ENCODE peak calls at places on chromosomes 13 and 19, in eight cellular contexts. E is Daoy; W is H54; Q is iris pigment epithelial cell; Y is breast epithelium; K is stimulated activated effector memory CD8-positive, alpha-beta T cell treated with anti-CD3 and anti-CD28 coated beads, Interleukin-12 subunit alpha, Interleukin-12 subunit beta, amount 100 ng/mL, for 72 hours; O is glutamatergic neuron; S is activated T-helper 1 cell treated with Interleukin-2 at 50 U/mL for 16 hours. V is an unnamed sample.

GRCh38 chr13:79451500-79451962 is 29.4 kb upstream of the NDFIP2 start:
- DNase-seq in E (peak; percentile 93), W (peak; percentile 32), Q (peak; percentile 98), Y (no peak), K (peak; percentile 70), O (no peak), S (peak; percentile 69), V (peak; percentile 95)

GRCh38 chr13:75769141-75769905 is 133.2 kb downstream of the LMO7 start:
- DNase-seq in E (no peak), W (no peak), Q (no peak), Y (no peak), K (no peak), O (no peak), S (no peak), V (peak; percentile 77)

GRCh38 chr13:51704399-51705306 is 99.3 kb downstream of the DHRS12 start:
- DNase-seq in E (no peak), W (no peak), Q (no peak), Y (no peak), K (no peak), O (no peak), S (no peak), V (no peak)

GRCh38 chr13:114077938-114078335 is 54.5 kb downstream of the RASA3 start:
- DNase-seq in E (no peak), W (no peak), Q (peak; percentile 64), Y (no peak), K (no peak), O (peak; percentile 60), S (no peak), V (peak; percentile 79)

GRCh38 chr13:48258002-48258401 is 25.0 kb downstream of the ITM2B start:
- DNase-seq in E (no peak), W (no peak), Q (no peak), Y (no peak), K (no peak), O (no peak), S (no peak), V (no peak)

GRCh38 chr19:6811906-6812305 is 39.4 kb downstream of the VAV1 start:
- DNase-seq in E (peak; percentile 81), W (peak; percentile 30), Q (peak; percentile 80), Y (no peak), K (no peak), O (no peak), S (no peak), V (peak; percentile 52)

GRCh38 chr13:44759723-44760360 is 183.7 kb upstream of the TSC22D1 start:
- DNase-seq in E (peak; percentile 22), W (no peak), Q (peak; percentile 67), Y (peak; percentile 46), K (no peak), O (no peak), S (no peak), V (peak; percentile 25)

GRCh38 chr13:51397262-51397933 is 55.4 kb downstream of the INTS6 start:
- DNase-seq in E (no peak), W (no peak), Q (peak; percentile 95), Y (peak; percentile 54), K (no peak), O (no peak), S (no peak), V (peak; percentile 90)

GRCh38 chr19:48698046-48698445 is 2.3 kb downstream of the FUT2 start:
- DNase-seq in E (peak; percentile 88), W (peak; percentile 65), Q (peak; percentile 76), Y (no peak), K (no peak), O (no peak), S (no peak), V (peak; percentile 82)

GRCh38 chr13:58165617-58166016 is 534.1 kb downstream of the PCDH17 start:
- DNase-seq in E (no peak), W (no peak), Q (no peak), Y (no peak), K (no peak), O (no peak), S (no peak), V (no peak)

GRCh38 chr19:55440411-55441105 is 2.5 kb downstream of the SHISA7 start:
- DNase-seq in E (peak; percentile 72), W (no peak), Q (no peak), Y (no peak), K (no peak), O (peak; percentile 69), S (no peak), V (peak; percentile 26)

GRCh38 chr19:2549701-2550191 is 73.8 kb downstream of the GADD45B start:
- DNase-seq in E (peak; percentile 74), W (no peak), Q (peak; percentile 95), Y (peak; percentile 91), K (no peak), O (no peak), S (no peak), V (peak; percentile 93)

GRCh38 chr19:43560687-43561086 is 14.6 kb downstream of the XRCC1 start:
- DNase-seq in E (peak; percentile 63), W (peak; percentile 77), Q (peak; percentile 43), Y (no peak), K (no peak), O (peak; percentile 39), S (no peak), V (peak; percentile 32)

GRCh38 chr13:110554946-110555345 is 6.6 kb downstream of the RAB20 start:
- DNase-seq in E (no peak), W (no peak), Q (no peak), Y (no peak), K (no peak), O (no peak), S (no peak), V (no peak)

GRCh38 chr19:33304760-33305647 is 2.7 kb upstream of the CEBPA start:
- DNase-seq in E (no peak), W (no peak), Q (no peak), Y (no peak), K (no peak), O (no peak), S (no peak), V (no peak)

GRCh38 chr13:90382425-90382824 is 965.1 kb upstream of the MIR17HG start:
- DNase-seq in E (no peak), W (no peak), Q (no peak), Y (no peak), K (no peak), O (no peak), S (no peak), V (no peak)

GRCh38 chr19:18470153-18470552 is 32.2 kb upstream of the ISYNA1 start:
- DNase-seq in E (no peak), W (no peak), Q (no peak), Y (no peak), K (no peak), O (peak; percentile 73), S (no peak), V (no peak)

GRCh38 chr13:111645198-111645597 is 324.8 kb downstream of the TEX29 start:
- DNase-seq in E (no peak), W (no peak), Q (no peak), Y (no peak), K (no peak), O (no peak), S (no peak), V (no peak)

GRCh38 chr13:52399708-52400107 is 6.3 kb downstream of the THSD1 start:
- DNase-seq in E (no peak), W (no peak), Q (peak; percentile 63), Y (no peak), K (no peak), O (no peak), S (no peak), V (peak; percentile 7)

GRCh38 chr19:13056052-13056660 is 46.5 kb downstream of the LYL1 start:
- DNase-seq in E (peak; percentile 96), W (peak; percentile 88), Q (peak; percentile 81), Y (peak; percentile 79), K (no peak), O (no peak), S (no peak), V (peak; percentile 80)

GRCh38 chr19:55062735-55063491 is at the start of gene RDH13:
- DNase-seq in E (peak; percentile 98), W (peak; percentile 100), Q (peak; percentile 94), Y (peak; percentile 95), K (peak; percentile 96), O (peak; percentile 100), S (peak; percentile 92), V (peak; percentile 95)

V was measured in EH.